ENCODE peak calls at places on chromosomes 2 and 18, in five cellular contexts. U is T-cell; W is osteocyte; F is stimulated activated CD4-positive, alpha-beta T cell treated with anti-CD3 and anti-CD28 coated beads, TNF-alpha, amount 100 ng/mL, for 1 hour; K is GM23248. O is an unnamed sample.
A peak's percentile ranks its signal among the peaks of the same experiment; 100 is the strongest.

GRCh38 chr2:217934321-217935131 is 68.3 kb downstream of the TNS1 start:
- DNase-seq in U (no peak), W (no peak), F (no peak), K (peak; percentile 98), O (no peak)

GRCh38 chr2:44135771-44136170 is 32.9 kb upstream of the PPM1B start:
- DNase-seq in U (no peak), W (no peak), F (no peak), K (peak; percentile 66), O (no peak)

GRCh38 chr2:227238242-227239237 is 74.1 kb downstream of the COL4A3 start:
- DNase-seq in U (peak; percentile 18), W (peak; percentile 88), F (peak; percentile 9), K (peak; percentile 65), O (peak; percentile 51)

GRCh38 chr2:168758970-168759820 is 43.2 kb upstream of the NOSTRIN start:
- DNase-seq in U (peak; percentile 4), W (no peak), F (no peak), K (peak; percentile 77), O (peak; percentile 17)

GRCh38 chr2:24586955-24587354 is 95.9 kb downstream of the NCOA1 start:
- DNase-seq in U (no peak), W (no peak), F (no peak), K (no peak), O (no peak)

GRCh38 chr18:8696749-8697211 is 8.6 kb upstream of the MTCL1 start:
- DNase-seq in U (peak; percentile 47), W (peak; percentile 95), F (peak; percentile 31), K (peak; percentile 76), O (peak; percentile 78)

GRCh38 chr18:58202406-58202730 is 158.3 kb downstream of the NEDD4L start:
- DNase-seq in U (no peak), W (no peak), F (no peak), K (peak; percentile 61), O (no peak)

GRCh38 chr2:214410918-214411554 is at the start of gene VWC2L:
- DNase-seq in U (peak; percentile 0), W (peak; percentile 92), F (no peak), K (peak; percentile 86), O (peak; percentile 5)

GRCh38 chr2:24115057-24115456 is 8.1 kb downstream of the PFN4 start:
- DNase-seq in U (no peak), W (no peak), F (no peak), K (peak; percentile 37), O (no peak)